ENCODE peak calls at places on chromosomes 12 and 14, in five cellular contexts. One of them, this sample, is unnamed.

GRCh38 chr12:118375348-118375747 is 1.0 kb upstream of the SUDS3 start:
- DNase-seq in heart right ventricle: no peak
- DNase-seq in cardiac muscle cell: no peak
- DNase-seq in tibial nerve: no peak
- DNase-seq in H9: no peak
- DNase-seq in this sample: no peak

GRCh38 chr14:102922490-102923200 is at the start of gene AMN:
- DNase-seq in tibial nerve: no peak
- DNase-seq in cardiac muscle cell: peak
- DNase-seq in heart right ventricle: no peak
- DNase-seq in H9: peak
- DNase-seq in this sample: no peak

GRCh38 chr14:75422169-75422568 is 5.7 kb upstream of the JDP2 start:
- DNase-seq in tibial nerve: no peak
- DNase-seq in cardiac muscle cell: no peak
- DNase-seq in H9: no peak
- DNase-seq in heart right ventricle: no peak
- DNase-seq in this sample: no peak

GRCh38 chr12:89960607-89961394 is 252.2 kb upstream of the ATP2B1 start:
- DNase-seq in cardiac muscle cell: peak
- DNase-seq in heart right ventricle: no peak
- DNase-seq in H9: no peak
- DNase-seq in tibial nerve: no peak
- DNase-seq in this sample: no peak

GRCh38 chr14:105107781-105108515 is 42.7 kb upstream of the GPR132 start:
- DNase-seq in H9: no peak
- DNase-seq in tibial nerve: no peak
- DNase-seq in cardiac muscle cell: no peak
- DNase-seq in heart right ventricle: no peak
- DNase-seq in this sample: no peak

GRCh38 chr14:96249016-96249415 is 7.0 kb upstream of the BDKRB1 start:
- DNase-seq in heart right ventricle: no peak
- DNase-seq in tibial nerve: no peak
- DNase-seq in H9: no peak
- DNase-seq in cardiac muscle cell: peak
- DNase-seq in this sample: no peak

GRCh38 chr12:108854453-108855283 is 2.7 kb downstream of the SSH1 start:
- DNase-seq in heart right ventricle: peak
- DNase-seq in H9: no peak
- DNase-seq in cardiac muscle cell: peak
- DNase-seq in tibial nerve: no peak
- DNase-seq in this sample: no peak

GRCh38 chr14:53875337-53875897 is 81.2 kb downstream of the BMP4 start:
- DNase-seq in cardiac muscle cell: peak
- DNase-seq in heart right ventricle: no peak
- DNase-seq in H9: no peak
- DNase-seq in tibial nerve: no peak
- DNase-seq in this sample: no peak

GRCh38 chr12:77893918-77894317 is 63.2 kb downstream of the NAV3 start:
- DNase-seq in tibial nerve: no peak
- DNase-seq in heart right ventricle: no peak
- DNase-seq in cardiac muscle cell: peak
- DNase-seq in H9: no peak
- DNase-seq in this sample: no peak

GRCh38 chr14:28763914-28764848 is 2.4 kb upstream of the FOXG1 start:
- DNase-seq in cardiac muscle cell: no peak
- DNase-seq in tibial nerve: no peak
- DNase-seq in heart right ventricle: no peak
- DNase-seq in H9: peak
- DNase-seq in this sample: no peak

GRCh38 chr12:40034156-40034555 is 71.7 kb downstream of the SLC2A13 start:
- DNase-seq in tibial nerve: no peak
- DNase-seq in heart right ventricle: no peak
- DNase-seq in H9: no peak
- DNase-seq in cardiac muscle cell: no peak
- DNase-seq in this sample: no peak

GRCh38 chr12:111942557-111942956 is 70.4 kb downstream of the TMEM116 start:
- DNase-seq in heart right ventricle: no peak
- DNase-seq in cardiac muscle cell: peak
- DNase-seq in H9: no peak
- DNase-seq in tibial nerve: no peak
- DNase-seq in this sample: no peak

GRCh38 chr12:49664167-49664566 is 40.8 kb downstream of the PRPF40B start:
- DNase-seq in H9: no peak
- DNase-seq in heart right ventricle: no peak
- DNase-seq in tibial nerve: no peak
- DNase-seq in cardiac muscle cell: no peak
- DNase-seq in this sample: no peak

GRCh38 chr12:49662998-49663843 is 39.9 kb downstream of the PRPF40B start:
- DNase-seq in heart right ventricle: peak
- DNase-seq in tibial nerve: no peak
- DNase-seq in H9: peak
- DNase-seq in cardiac muscle cell: peak
- DNase-seq in this sample: no peak

GRCh38 chr12:49659753-49660152 is 36.4 kb downstream of the PRPF40B start:
- DNase-seq in cardiac muscle cell: no peak
- DNase-seq in heart right ventricle: no peak
- DNase-seq in H9: no peak
- DNase-seq in tibial nerve: no peak
- DNase-seq in this sample: no peak

GRCh38 chr12:49658276-49658675 is 34.9 kb downstream of the PRPF40B start:
- DNase-seq in heart right ventricle: no peak
- DNase-seq in tibial nerve: no peak
- DNase-seq in cardiac muscle cell: no peak
- DNase-seq in H9: no peak
- DNase-seq in this sample: no peak

GRCh38 chr12:49661191-49661590 is 37.8 kb downstream of the PRPF40B start:
- DNase-seq in heart right ventricle: no peak
- DNase-seq in tibial nerve: no peak
- DNase-seq in cardiac muscle cell: no peak
- DNase-seq in H9: no peak
- DNase-seq in this sample: no peak
- H3K27ac ChIP-seq in heart right ventricle: peak
- H3K27ac ChIP-seq in tibial nerve: peak
- H3K27ac ChIP-seq in cardiac muscle cell: no peak
- H3K27ac ChIP-seq in H9: no peak
- H3K27ac ChIP-seq in this sample: peak

GRCh38 chr12:107184359-107184980 is 91.1 kb upstream of the CRY1 start:
- DNase-seq in heart right ventricle: no peak
- DNase-seq in H9: no peak
- DNase-seq in tibial nerve: no peak
- DNase-seq in cardiac muscle cell: no peak
- DNase-seq in this sample: no peak

GRCh38 chr12:107179883-107180282 is 86.5 kb upstream of the CRY1 start:
- DNase-seq in tibial nerve: no peak
- DNase-seq in H9: no peak
- DNase-seq in heart right ventricle: no peak
- DNase-seq in cardiac muscle cell: no peak
- DNase-seq in this sample: no peak

DNA sequence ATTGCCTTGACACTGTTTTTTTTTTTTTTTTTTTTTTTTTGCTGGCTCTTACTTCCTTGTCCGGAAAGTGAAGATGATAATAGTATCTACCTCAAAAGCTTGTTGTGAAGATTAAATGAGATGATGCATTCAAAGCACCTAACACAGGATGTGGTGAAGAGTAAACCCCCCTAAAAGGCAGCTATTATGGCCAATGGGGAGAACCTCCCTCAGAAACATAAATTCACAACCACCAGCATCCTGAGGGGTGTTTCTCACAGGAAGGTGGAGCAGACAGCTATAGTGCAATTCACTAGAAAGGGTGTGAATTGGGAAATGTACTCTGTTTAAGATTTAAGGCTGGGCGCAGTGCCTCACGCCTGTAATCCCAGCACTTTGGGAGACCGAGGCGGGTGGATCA is 85.4 kb upstream of the CRY1 start:
- DNase-seq in cardiac muscle cell: no peak
- DNase-seq in heart right ventricle: no peak
- DNase-seq in H9: no peak
- DNase-seq in tibial nerve: no peak
- DNase-seq in this sample: no peak
- H3K27ac ChIP-seq in cardiac muscle cell: no peak
- H3K27ac ChIP-seq in heart right ventricle: no peak
- H3K27ac ChIP-seq in H9: no peak
- H3K27ac ChIP-seq in tibial nerve: no peak
- H3K27ac ChIP-seq in this sample: no peak

DNA sequence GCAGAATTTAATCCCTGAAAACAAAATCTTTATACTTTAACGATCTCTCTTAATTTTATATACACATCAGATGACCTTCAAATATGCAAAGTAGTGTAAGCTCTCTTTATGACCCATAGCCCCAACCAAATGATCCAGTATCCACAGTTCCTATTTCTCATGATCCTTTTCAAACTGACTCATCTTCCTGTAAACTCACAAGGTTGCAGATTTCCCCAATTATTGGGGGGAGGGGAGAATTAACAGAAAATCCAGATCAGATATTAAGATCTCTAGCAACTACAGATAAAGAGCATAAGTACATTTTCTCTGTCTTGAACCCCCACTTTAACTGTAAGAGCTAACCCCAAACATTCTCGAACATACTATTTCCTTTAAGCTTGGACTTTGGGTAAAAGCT is 12.5 kb downstream of the GNS start:
- DNase-seq in tibial nerve: no peak
- DNase-seq in H9: no peak
- DNase-seq in heart right ventricle: no peak
- DNase-seq in cardiac muscle cell: peak
- DNase-seq in this sample: no peak
- H3K27ac ChIP-seq in tibial nerve: no peak
- H3K27ac ChIP-seq in H9: no peak
- H3K27ac ChIP-seq in heart right ventricle: no peak
- H3K27ac ChIP-seq in cardiac muscle cell: no peak
- H3K27ac ChIP-seq in this sample: no peak

GRCh38 chr12:6314776-6315175 is 4.3 kb downstream of the PLEKHG6 start:
- DNase-seq in cardiac muscle cell: no peak
- DNase-seq in heart right ventricle: no peak
- DNase-seq in tibial nerve: no peak
- DNase-seq in H9: no peak
- DNase-seq in this sample: no peak

GRCh38 chr12:6313326-6313940 is 3.0 kb downstream of the PLEKHG6 start:
- DNase-seq in tibial nerve: no peak
- DNase-seq in H9: peak
- DNase-seq in cardiac muscle cell: no peak
- DNase-seq in heart right ventricle: no peak
- DNase-seq in this sample: no peak

GRCh38 chr12:6311822-6312528 is 1.5 kb downstream of the PLEKHG6 start:
- DNase-seq in cardiac muscle cell: no peak
- DNase-seq in tibial nerve: no peak
- DNase-seq in H9: no peak
- DNase-seq in heart right ventricle: no peak
- DNase-seq in this sample: no peak

GRCh38 chr12:6310771-6311610 is 509 bp downstream of the PLEKHG6 start:
- DNase-seq in heart right ventricle: no peak
- DNase-seq in tibial nerve: no peak
- DNase-seq in H9: peak
- DNase-seq in cardiac muscle cell: no peak
- DNase-seq in this sample: no peak

GRCh38 chr12:6312529-6313325 is 2.2 kb downstream of the PLEKHG6 start:
- DNase-seq in tibial nerve: no peak
- DNase-seq in H9: peak
- DNase-seq in cardiac muscle cell: no peak
- DNase-seq in heart right ventricle: no peak
- DNase-seq in this sample: no peak
- H3K27ac ChIP-seq in tibial nerve: peak
- H3K27ac ChIP-seq in H9: no peak
- H3K27ac ChIP-seq in cardiac muscle cell: no peak
- H3K27ac ChIP-seq in heart right ventricle: no peak
- H3K27ac ChIP-seq in this sample: no peak

DNA sequence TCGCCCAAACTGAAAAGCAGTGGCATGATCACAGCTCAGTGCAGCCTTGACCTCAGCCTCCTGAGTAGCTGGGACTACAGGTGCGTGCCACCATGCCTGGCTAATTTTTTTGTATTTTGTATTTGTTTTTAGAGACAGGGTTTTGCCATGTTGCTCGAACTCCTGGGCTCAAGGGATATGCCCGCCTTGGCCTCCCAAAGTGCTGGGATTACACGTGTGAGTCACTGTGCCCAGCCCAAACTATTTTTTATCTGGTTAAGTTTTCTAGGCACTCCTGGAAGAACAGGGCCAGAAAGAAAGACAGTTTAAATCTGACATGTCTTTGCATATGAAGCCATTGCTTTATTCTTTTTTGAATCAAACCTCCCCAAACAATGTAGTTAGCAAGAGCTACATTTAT is 27.5 kb upstream of the PTGR2 start:
- DNase-seq in tibial nerve: no peak
- DNase-seq in H9: no peak
- DNase-seq in heart right ventricle: no peak
- DNase-seq in cardiac muscle cell: no peak
- DNase-seq in this sample: no peak
- H3K27ac ChIP-seq in tibial nerve: no peak
- H3K27ac ChIP-seq in H9: no peak
- H3K27ac ChIP-seq in heart right ventricle: no peak
- H3K27ac ChIP-seq in cardiac muscle cell: no peak
- H3K27ac ChIP-seq in this sample: no peak

GRCh38 chr14:92524603-92525185 is 11.1 kb downstream of the RIN3 start:
- DNase-seq in cardiac muscle cell: no peak
- DNase-seq in tibial nerve: no peak
- DNase-seq in H9: no peak
- DNase-seq in heart right ventricle: no peak
- DNase-seq in this sample: no peak

GRCh38 chr14:92523752-92524151 is 10.2 kb downstream of the RIN3 start:
- DNase-seq in tibial nerve: no peak
- DNase-seq in H9: no peak
- DNase-seq in heart right ventricle: no peak
- DNase-seq in cardiac muscle cell: no peak
- DNase-seq in this sample: no peak

GRCh38 chr14:92527724-92528123 is 14.1 kb downstream of the RIN3 start:
- DNase-seq in H9: no peak
- DNase-seq in cardiac muscle cell: no peak
- DNase-seq in tibial nerve: no peak
- DNase-seq in heart right ventricle: no peak
- DNase-seq in this sample: no peak

GRCh38 chr14:92528486-92529100 is 15.0 kb downstream of the RIN3 start:
- DNase-seq in tibial nerve: no peak
- DNase-seq in heart right ventricle: no peak
- DNase-seq in H9: no peak
- DNase-seq in cardiac muscle cell: no peak
- DNase-seq in this sample: no peak

DNA sequence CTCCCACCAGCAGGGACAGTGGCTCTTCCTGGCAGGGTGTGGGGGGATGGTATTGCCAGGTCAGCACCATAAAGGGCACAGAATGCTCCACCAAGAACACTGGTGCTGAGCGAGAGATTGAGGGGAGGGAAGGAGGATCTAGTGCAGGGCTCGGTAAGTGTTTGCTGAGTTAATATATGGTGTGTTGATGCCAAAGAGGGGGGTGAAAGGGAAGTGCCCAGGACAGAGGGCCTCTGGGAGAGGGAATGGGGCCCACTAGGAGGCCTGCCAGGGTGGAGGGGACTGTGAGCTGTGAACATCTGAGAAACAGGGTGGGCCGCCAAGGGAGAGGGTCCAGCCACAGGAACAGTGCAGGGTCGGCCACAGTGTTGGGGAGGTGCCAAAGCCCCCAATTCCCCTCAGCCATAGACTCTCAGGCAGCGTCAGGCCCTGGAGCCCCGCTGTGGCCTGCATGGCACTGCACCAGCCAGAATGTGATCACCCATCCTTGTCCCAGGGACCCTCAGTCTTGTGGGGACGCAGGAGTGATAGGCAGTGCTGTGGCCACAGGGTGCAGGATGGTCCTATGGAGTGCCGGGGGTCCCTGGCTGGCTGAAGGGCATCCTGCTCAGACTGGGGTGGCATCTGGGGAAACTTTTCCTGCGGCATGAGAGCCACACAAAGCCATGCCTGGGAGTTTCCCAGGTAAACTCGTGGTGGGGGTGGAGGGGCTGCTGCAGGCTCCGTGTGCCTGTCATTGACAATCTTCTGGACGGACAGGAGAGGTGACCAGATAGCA is 11.9 kb downstream of the RIN3 start:
- DNase-seq in H9: no peak
- DNase-seq in heart right ventricle: no peak
- DNase-seq in cardiac muscle cell: no peak
- DNase-seq in tibial nerve: no peak
- DNase-seq in this sample: no peak
- H3K27ac ChIP-seq in H9: no peak
- H3K27ac ChIP-seq in heart right ventricle: no peak
- H3K27ac ChIP-seq in cardiac muscle cell: no peak
- H3K27ac ChIP-seq in tibial nerve: no peak
- H3K27ac ChIP-seq in this sample: no peak